ENCODE peak calls at places on chromosomes 13 and 19, in six cellular contexts. J, N, M, Y, T and P are unnamed samples.

GRCh38 chr13:97856001-97856675 is 97.3 kb upstream of the IPO5 start:
- DNase-seq in J (no peak), N (no peak), T (no peak), M (no peak), Y (peak), P (no peak)

GRCh38 chr13:80116107-80116506 is 224.8 kb downstream of the SPRY2 start:
- DNase-seq in M (peak), N (no peak), J (no peak), T (no peak), Y (no peak), P (no peak)

GRCh38 chr19:11203194-11204075 is 6.1 kb upstream of the KANK2 start:
- DNase-seq in M (peak), N (peak), T (no peak), Y (peak), J (no peak), P (no peak)

GRCh38 chr13:63853816-63854215 is 2438.2 kb upstream of the PCDH20 start:
- DNase-seq in T (no peak), M (no peak), N (no peak), Y (no peak), J (no peak), P (no peak)

GRCh38 chr13:59409211-59409610 is 754.5 kb downstream of the DIAPH3 start:
- DNase-seq in M (no peak), T (no peak), Y (peak), N (peak), J (no peak), P (no peak)

GRCh38 chr19:52961981-52962380 is 700 bp downstream of the ZNF816 start:
- DNase-seq in J (no peak), M (no peak), N (no peak), Y (no peak), T (no peak), P (no peak)

GRCh38 chr13:46844431-46844830 is 47.5 kb upstream of the ESD start:
- DNase-seq in Y (no peak), J (no peak), T (no peak), M (no peak), N (no peak), P (no peak)

GRCh38 chr19:24101459-24102122 is 14.6 kb downstream of the ZNF254 start:
- DNase-seq in Y (no peak), T (no peak), M (no peak), N (no peak), J (no peak), P (no peak)

GRCh38 chr19:7450243-7451223 is 38.3 kb downstream of the PEX11G start:
- DNase-seq in J (no peak), N (no peak), T (no peak), Y (no peak), M (no peak), P (no peak)

GRCh38 chr19:58538257-58539168 is 5.4 kb upstream of the TRIM28 start:
- DNase-seq in J (no peak), T (no peak), M (no peak), Y (peak), N (no peak), P (no peak)